ENCODE peak calls at places on chromosomes 2 and 18, in five cellular contexts. One of them, this sample, is unnamed.
A peak's percentile ranks its signal among the peaks of the same experiment; 100 is the strongest.

GRCh38 chr2:233461481-233461891 is 105.1 kb downstream of the USP40 start:
- DNase-seq in germinal center: no peak
- DNase-seq in T-helper 2 cell: no peak
- DNase-seq in mesenteric fat pad: no peak
- DNase-seq in stimulated activated CD4-positive, alpha-beta T cell treated with anti-CD3 and anti-CD28 coated beads, Interleukin-2, amount 100 ng/mL, for 48 hours: no peak
- DNase-seq in this sample: no peak

GRCh38 chr18:41732371-41732770 is 222.7 kb upstream of the PIK3C3 start:
- DNase-seq in germinal center: no peak
- DNase-seq in T-helper 2 cell: no peak
- DNase-seq in mesenteric fat pad: no peak
- DNase-seq in stimulated activated CD4-positive, alpha-beta T cell treated with anti-CD3 and anti-CD28 coated beads, Interleukin-2, amount 100 ng/mL, for 48 hours: no peak
- DNase-seq in this sample: no peak

GRCh38 chr2:172693529-172694185 is 42.0 kb upstream of the RAPGEF4 start:
- DNase-seq in germinal center: no peak
- DNase-seq in T-helper 2 cell: no peak
- DNase-seq in mesenteric fat pad: no peak
- DNase-seq in stimulated activated CD4-positive, alpha-beta T cell treated with anti-CD3 and anti-CD28 coated beads, Interleukin-2, amount 100 ng/mL, for 48 hours: no peak
- DNase-seq in this sample: no peak

GRCh38 chr18:46324087-46324486 is 219.9 kb downstream of the HAUS1 start:
- DNase-seq in germinal center: no peak
- DNase-seq in T-helper 2 cell: no peak
- DNase-seq in mesenteric fat pad: peak; percentile 4
- DNase-seq in stimulated activated CD4-positive, alpha-beta T cell treated with anti-CD3 and anti-CD28 coated beads, Interleukin-2, amount 100 ng/mL, for 48 hours: no peak
- DNase-seq in this sample: no peak

GRCh38 chr2:127588241-127588640 is 52.8 kb downstream of the MYO7B start:
- DNase-seq in germinal center: no peak
- DNase-seq in T-helper 2 cell: no peak
- DNase-seq in mesenteric fat pad: peak; percentile 41
- DNase-seq in stimulated activated CD4-positive, alpha-beta T cell treated with anti-CD3 and anti-CD28 coated beads, Interleukin-2, amount 100 ng/mL, for 48 hours: no peak
- DNase-seq in this sample: no peak

GRCh38 chr2:236646441-236646840 is 76.8 kb downstream of the ACKR3 start:
- DNase-seq in germinal center: no peak
- DNase-seq in T-helper 2 cell: no peak
- DNase-seq in mesenteric fat pad: no peak
- DNase-seq in stimulated activated CD4-positive, alpha-beta T cell treated with anti-CD3 and anti-CD28 coated beads, Interleukin-2, amount 100 ng/mL, for 48 hours: no peak
- DNase-seq in this sample: no peak

GRCh38 chr2:53985646-53986045 is 14.9 kb upstream of the PSME4 start:
- DNase-seq in germinal center: no peak
- DNase-seq in T-helper 2 cell: no peak
- DNase-seq in mesenteric fat pad: no peak
- DNase-seq in stimulated activated CD4-positive, alpha-beta T cell treated with anti-CD3 and anti-CD28 coated beads, Interleukin-2, amount 100 ng/mL, for 48 hours: no peak
- DNase-seq in this sample: no peak

GRCh38 chr18:63445067-63445466 is 22.8 kb upstream of the VPS4B start:
- DNase-seq in germinal center: no peak
- DNase-seq in T-helper 2 cell: no peak
- DNase-seq in mesenteric fat pad: no peak
- DNase-seq in stimulated activated CD4-positive, alpha-beta T cell treated with anti-CD3 and anti-CD28 coated beads, Interleukin-2, amount 100 ng/mL, for 48 hours: no peak
- DNase-seq in this sample: no peak

GRCh38 chr2:24304098-24304497 is 56.2 kb downstream of the ITSN2 start:
- DNase-seq in germinal center: no peak
- DNase-seq in T-helper 2 cell: no peak
- DNase-seq in mesenteric fat pad: no peak
- DNase-seq in stimulated activated CD4-positive, alpha-beta T cell treated with anti-CD3 and anti-CD28 coated beads, Interleukin-2, amount 100 ng/mL, for 48 hours: no peak
- DNase-seq in this sample: no peak

GRCh38 chr2:174611006-174611405 is 13.4 kb upstream of the WIPF1 start:
- DNase-seq in germinal center: no peak
- DNase-seq in T-helper 2 cell: no peak
- DNase-seq in mesenteric fat pad: no peak
- DNase-seq in stimulated activated CD4-positive, alpha-beta T cell treated with anti-CD3 and anti-CD28 coated beads, Interleukin-2, amount 100 ng/mL, for 48 hours: no peak
- DNase-seq in this sample: no peak

GRCh38 chr2:134401789-134402188 is 147.9 kb downstream of the MGAT5 start:
- DNase-seq in germinal center: no peak
- DNase-seq in T-helper 2 cell: no peak
- DNase-seq in mesenteric fat pad: no peak
- DNase-seq in stimulated activated CD4-positive, alpha-beta T cell treated with anti-CD3 and anti-CD28 coated beads, Interleukin-2, amount 100 ng/mL, for 48 hours: no peak
- DNase-seq in this sample: no peak

GRCh38 chr2:61016392-61017002 is 1.0 kb upstream of the PEX13 start:
- DNase-seq in germinal center: peak; percentile 13
- DNase-seq in T-helper 2 cell: no peak
- DNase-seq in mesenteric fat pad: no peak
- DNase-seq in stimulated activated CD4-positive, alpha-beta T cell treated with anti-CD3 and anti-CD28 coated beads, Interleukin-2, amount 100 ng/mL, for 48 hours: peak; percentile 47
- DNase-seq in this sample: peak; percentile 37

GRCh38 chr2:241659150-241659739 is 21.8 kb downstream of the ATG4B start:
- DNase-seq in germinal center: no peak
- DNase-seq in T-helper 2 cell: no peak
- DNase-seq in mesenteric fat pad: no peak
- DNase-seq in stimulated activated CD4-positive, alpha-beta T cell treated with anti-CD3 and anti-CD28 coated beads, Interleukin-2, amount 100 ng/mL, for 48 hours: no peak
- DNase-seq in this sample: no peak

GRCh38 chr2:179049546-179050311 is at the start of gene CCDC141:
- DNase-seq in germinal center: peak; percentile 61
- DNase-seq in T-helper 2 cell: no peak
- DNase-seq in mesenteric fat pad: no peak
- DNase-seq in stimulated activated CD4-positive, alpha-beta T cell treated with anti-CD3 and anti-CD28 coated beads, Interleukin-2, amount 100 ng/mL, for 48 hours: no peak
- DNase-seq in this sample: peak; percentile 31

GRCh38 chr2:121429119-121429903 is 101.4 kb upstream of the RNU4ATAC start:
- DNase-seq in germinal center: no peak
- DNase-seq in T-helper 2 cell: no peak
- DNase-seq in mesenteric fat pad: no peak
- DNase-seq in stimulated activated CD4-positive, alpha-beta T cell treated with anti-CD3 and anti-CD28 coated beads, Interleukin-2, amount 100 ng/mL, for 48 hours: no peak
- DNase-seq in this sample: no peak

GRCh38 chr2:138723588-138723987 is 56.6 kb downstream of the NXPH2 start:
- DNase-seq in germinal center: no peak
- DNase-seq in T-helper 2 cell: no peak
- DNase-seq in mesenteric fat pad: no peak
- DNase-seq in stimulated activated CD4-positive, alpha-beta T cell treated with anti-CD3 and anti-CD28 coated beads, Interleukin-2, amount 100 ng/mL, for 48 hours: no peak
- DNase-seq in this sample: no peak

GRCh38 chr2:127702395-127703009 is 1.2 kb downstream of the SFT2D3 start:
- DNase-seq in germinal center: no peak
- DNase-seq in T-helper 2 cell: no peak
- DNase-seq in mesenteric fat pad: no peak
- DNase-seq in stimulated activated CD4-positive, alpha-beta T cell treated with anti-CD3 and anti-CD28 coated beads, Interleukin-2, amount 100 ng/mL, for 48 hours: no peak
- DNase-seq in this sample: no peak

GRCh38 chr2:151808258-151809072 is 19.8 kb downstream of the ARL5A start:
- DNase-seq in germinal center: peak; percentile 40
- DNase-seq in T-helper 2 cell: no peak
- DNase-seq in mesenteric fat pad: no peak
- DNase-seq in stimulated activated CD4-positive, alpha-beta T cell treated with anti-CD3 and anti-CD28 coated beads, Interleukin-2, amount 100 ng/mL, for 48 hours: no peak
- DNase-seq in this sample: peak; percentile 23

GRCh38 chr2:36561223-36561944 is 36.6 kb downstream of the FEZ2 start:
- DNase-seq in germinal center: no peak
- DNase-seq in T-helper 2 cell: no peak
- DNase-seq in mesenteric fat pad: no peak
- DNase-seq in stimulated activated CD4-positive, alpha-beta T cell treated with anti-CD3 and anti-CD28 coated beads, Interleukin-2, amount 100 ng/mL, for 48 hours: no peak
- DNase-seq in this sample: no peak

GRCh38 chr2:120730053-120730439 is 5.6 kb upstream of the GLI2 start:
- DNase-seq in germinal center: no peak
- DNase-seq in T-helper 2 cell: no peak
- DNase-seq in mesenteric fat pad: no peak
- DNase-seq in stimulated activated CD4-positive, alpha-beta T cell treated with anti-CD3 and anti-CD28 coated beads, Interleukin-2, amount 100 ng/mL, for 48 hours: no peak
- DNase-seq in this sample: no peak

GRCh38 chr2:136054856-136055255 is 63.1 kb downstream of the CXCR4 start:
- DNase-seq in germinal center: no peak
- DNase-seq in T-helper 2 cell: no peak
- DNase-seq in mesenteric fat pad: no peak
- DNase-seq in stimulated activated CD4-positive, alpha-beta T cell treated with anti-CD3 and anti-CD28 coated beads, Interleukin-2, amount 100 ng/mL, for 48 hours: no peak
- DNase-seq in this sample: no peak

GRCh38 chr18:48031011-48031480 is 100.6 kb upstream of the SMAD2 start:
- DNase-seq in germinal center: no peak
- DNase-seq in T-helper 2 cell: no peak
- DNase-seq in mesenteric fat pad: no peak
- DNase-seq in stimulated activated CD4-positive, alpha-beta T cell treated with anti-CD3 and anti-CD28 coated beads, Interleukin-2, amount 100 ng/mL, for 48 hours: no peak
- DNase-seq in this sample: peak; percentile 44

GRCh38 chr2:226137201-226137811 is 662.3 kb downstream of the IRS1 start:
- DNase-seq in germinal center: no peak
- DNase-seq in T-helper 2 cell: no peak
- DNase-seq in mesenteric fat pad: no peak
- DNase-seq in stimulated activated CD4-positive, alpha-beta T cell treated with anti-CD3 and anti-CD28 coated beads, Interleukin-2, amount 100 ng/mL, for 48 hours: no peak
- DNase-seq in this sample: no peak